ENCODE peak calls at places on chromosome 7, in six cellular contexts. F, M, X, O, Y and H are unnamed samples. For H3K9me3, the result is how much of the 10 kb centered on the place peaks cover.

GRCh38 chr7:134188311-134188710 is 61.2 kb downstream of the LRGUK start:
- DNase-seq in F (no peak), M (no peak), X (no peak), O (peak), Y (no peak), H (no peak)

GRCh38 chr7:93359520-93360198 is 127.5 kb downstream of the VPS50 start:
- DNase-seq in F (no peak), M (no peak), X (no peak), O (no peak), Y (peak), H (no peak)

GRCh38 chr7:68587599-68587998 is 1010.7 kb upstream of the AUTS2 start:
- DNase-seq in F (no peak), M (no peak), X (no peak), O (no peak), Y (no peak), H (no peak)

GRCh38 chr7:152647-153046 is 39.7 kb upstream of the FAM20C start:
- DNase-seq in F (no peak), M (no peak), X (no peak), O (no peak), Y (no peak), H (peak)

GRCh38 chr7:100888988-100889760 is at the start of gene UFSP1:
- DNase-seq in F (no peak), M (no peak), X (peak), O (no peak), Y (no peak), H (no peak)

GRCh38 chr7:39583539-39583938 is 17.3 kb downstream of the YAE1 start:
- DNase-seq in F (no peak), M (no peak), X (no peak), O (no peak), Y (no peak), H (no peak)

GRCh38 chr7:32616625-32617024 is 121.3 kb downstream of the AVL9 start:
- DNase-seq in F (no peak), M (no peak), X (no peak), O (peak), Y (peak), H (no peak)

GRCh38 chr7:79936281-79936983 is 198.2 kb upstream of the GNAI1 start:
- DNase-seq in F (no peak), M (no peak), X (no peak), O (no peak), Y (no peak), H (no peak)

GRCh38 chr7:107813524-107813923 is 10.5 kb upstream of the SLC26A3 start:
- DNase-seq in F (no peak), M (no peak), X (no peak), O (no peak), Y (no peak), H (no peak)

GRCh38 chr7:98283887-98284222 is 2.4 kb downstream of the BRI3 start:
- DNase-seq in F (no peak), M (no peak), X (no peak), O (no peak), Y (no peak), H (peak)

GRCh38 chr7:116988363-116988989 is 35.2 kb downstream of the ST7 start:
- DNase-seq in F (no peak), M (no peak), X (no peak), O (no peak), Y (no peak), H (no peak)

GRCh38 chr7:113281223-113281622 is 162.9 kb upstream of the SMIM30 start:
- DNase-seq in F (no peak), M (no peak), X (no peak), O (no peak), Y (no peak), H (no peak)

GRCh38 chr7:138982204-138982623 is 1.0 kb upstream of the KIAA1549 start:
- DNase-seq in F (no peak), M (no peak), X (no peak), O (no peak), Y (peak), H (no peak)

GRCh38 chr7:22229148-22229547 is 127.8 kb downstream of the RAPGEF5 start:
- DNase-seq in F (no peak), M (no peak), X (no peak), O (no peak), Y (no peak), H (no peak)

GRCh38 chr7:21543528-21544302 is 876 bp downstream of the DNAH11 start:
- DNase-seq in F (no peak), M (peak), X (no peak), O (no peak), Y (peak), H (no peak)

GRCh38 chr7:2517004-2517403 is 2.6 kb upstream of the LFNG start:
- DNase-seq in F (no peak), M (peak), X (no peak), O (peak), Y (no peak), H (no peak)

GRCh38 chr7:149733554-149734513 is 39.6 kb downstream of the ZNF467 start:
- DNase-seq in F (no peak), M (no peak), X (no peak), O (no peak), Y (no peak), H (peak)

GRCh38 chr7:27737591-27737990 is 2.4 kb upstream of the TAX1BP1 start:
- DNase-seq in F (no peak), M (no peak), X (no peak), O (no peak), Y (no peak), H (no peak)

GRCh38 chr7:92730808-92731207 is 105.6 kb downstream of the CDK6 start:
- DNase-seq in F (no peak), M (no peak), X (no peak), O (no peak), Y (no peak), H (no peak)

GRCh38 chr7:75971961-75972763 is 22.2 kb downstream of the TMEM120A start:
- DNase-seq in F (no peak), M (peak), X (peak), O (no peak), Y (no peak), H (peak)

GRCh38 chr7:149284343-149284742 is 22.3 kb downstream of the ZNF783 start:
- DNase-seq in F (peak), M (no peak), X (no peak), O (peak), Y (no peak), H (no peak)

GRCh38 chr7:107708956-107709355 is 35.0 kb upstream of the CBLL1 start:
- DNase-seq in F (no peak), M (no peak), X (no peak), O (no peak), Y (no peak), H (no peak)

DNA sequence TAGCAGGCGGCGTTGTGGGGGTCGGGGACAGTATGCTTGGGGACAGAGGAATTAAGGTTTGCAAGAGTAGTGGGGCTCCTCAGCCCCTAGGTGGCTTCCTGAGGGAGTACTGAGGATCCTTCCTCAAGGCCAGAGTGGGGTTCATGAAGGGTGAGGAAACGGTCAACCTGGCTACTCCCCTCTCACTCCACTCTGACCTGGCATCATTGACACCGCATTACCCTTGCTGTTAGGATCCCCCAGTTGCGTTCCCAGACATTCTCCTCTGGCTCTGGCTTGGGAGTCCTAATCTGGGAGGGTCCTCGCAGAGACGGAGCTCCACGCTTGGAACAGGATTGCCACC is 496 bp downstream of the EPHB6 start:
- DNase-seq in F (no peak), M (peak), X (no peak), O (no peak), Y (no peak), H (no peak)
- TF ChIP-seq CTCF in F (no peak), M (peak), X (no peak), O (no peak), Y (peak), H (no peak)

GRCh38 chr7:57354195-57354594 is 95.8 kb upstream of the ZNF716 start:
- DNase-seq in F (no peak), M (no peak), X (no peak), O (no peak), Y (no peak), H (no peak)

GRCh38 chr7:57354679-57355338 is 95.2 kb upstream of the ZNF716 start:
- DNase-seq in F (no peak), M (no peak), X (no peak), O (no peak), Y (no peak), H (no peak)
- H3K9me3 ChIP-seq in F (under half), M (under half), X (under half), O (under half), Y (under half), H (under half)

GRCh38 chr7:102938679-102939078 is 25.9 kb downstream of the LRRC17 start:
- DNase-seq in F (no peak), M (no peak), X (no peak), O (no peak), Y (no peak), H (no peak)
- H3K27ac ChIP-seq in F (no peak), M (no peak), X (peak), O (no peak), Y (no peak), H (no peak)

DNA sequence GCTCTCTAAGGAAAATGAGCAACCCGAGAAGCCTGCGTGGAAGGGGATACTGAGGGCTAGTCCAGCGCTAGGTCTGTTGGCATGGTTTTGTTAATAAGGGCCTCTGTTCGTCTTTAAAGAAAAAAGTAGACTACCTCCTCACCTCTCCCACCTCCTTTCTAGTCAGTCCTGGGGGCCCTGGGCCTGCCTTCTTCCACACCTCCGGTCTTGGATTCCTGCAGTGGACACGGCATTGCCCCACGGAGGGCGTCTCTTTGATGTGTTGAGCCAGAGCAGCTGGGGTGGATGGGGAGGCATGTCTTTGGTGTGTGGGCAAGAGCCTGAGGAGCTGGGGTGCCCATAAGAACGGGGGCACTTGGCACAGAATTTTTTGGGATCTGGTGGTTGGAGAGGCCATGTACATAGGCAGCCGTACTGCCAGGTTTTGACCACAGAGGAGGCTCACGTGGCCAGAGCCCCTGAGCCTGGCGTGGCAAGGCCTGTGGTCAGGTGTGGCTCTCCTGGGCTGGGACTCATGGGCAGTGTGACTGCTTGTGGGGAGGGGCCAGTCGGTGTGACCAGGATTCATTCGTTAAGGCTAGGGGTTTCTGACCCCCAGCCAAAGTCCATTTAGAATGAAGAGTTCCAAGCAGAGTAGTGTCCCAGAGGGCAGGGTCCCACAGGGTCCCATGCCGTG is 38.1 kb downstream of the AGAP3 start:
- DNase-seq in F (no peak), M (no peak), X (no peak), O (no peak), Y (no peak), H (no peak)
- TF ChIP-seq CTCF in F (no peak), M (no peak), X (no peak), O (no peak), Y (no peak), H (no peak)